ENCODE peak calls at places on chromosomes 11 and 22, in ten cellular contexts. W, O, P, S, D, Q, E, F, L and Y are unnamed samples.

GRCh38 chr22:29126670-29127069 is 53.8 kb downstream of the KREMEN1 start:
- DNase-seq in F (no peak), D (no peak), S (no peak), L (no peak), W (no peak), O (no peak), Q (no peak), E (no peak), P (no peak), Y (no peak)

GRCh38 chr11:59186130-59186594 is 14.2 kb downstream of the DTX4 start:
- DNase-seq in F (peak), E (peak), P (peak), L (no peak), O (peak), Q (peak), S (peak), W (peak), D (no peak), Y (peak)

GRCh38 chr22:44585559-44586121 is 87.6 kb upstream of the RTL6 start:
- DNase-seq in W (no peak), O (no peak), Q (no peak), F (peak), D (no peak), E (no peak), L (peak), S (no peak), P (peak), Y (no peak)

GRCh38 chr11:78958444-78958843 is 383.8 kb upstream of the NARS2 start:
- DNase-seq in E (no peak), Q (no peak), W (no peak), O (no peak), D (no peak), S (no peak), L (no peak), F (no peak), P (no peak), Y (no peak)

GRCh38 chr11:38019072-38019775 is 1421.2 kb upstream of the RAG2 start:
- DNase-seq in F (peak), E (no peak), S (no peak), P (no peak), W (no peak), O (no peak), L (no peak), Q (no peak), D (no peak), Y (no peak)

GRCh38 chr11:115941481-115941993 is 437.3 kb upstream of the CADM1 start:
- DNase-seq in P (no peak), E (no peak), F (peak), W (no peak), S (no peak), L (no peak), O (peak), Q (no peak), D (no peak), Y (no peak)

GRCh38 chr11:116136987-116137674 is 632.9 kb upstream of the CADM1 start:
- DNase-seq in Q (no peak), E (no peak), S (no peak), L (no peak), P (no peak), W (no peak), O (no peak), D (no peak), F (no peak), Y (no peak)

GRCh38 chr22:18005201-18005926 is 19.0 kb downstream of the MICAL3 start:
- DNase-seq in Q (no peak), F (no peak), S (no peak), L (no peak), E (no peak), P (no peak), D (no peak), O (no peak), W (no peak), Y (no peak)

GRCh38 chr11:126898802-126899201 is 101.8 kb downstream of the KIRREL3 start:
- DNase-seq in P (no peak), O (no peak), W (no peak), Q (no peak), D (no peak), S (no peak), L (no peak), F (no peak), E (no peak), Y (no peak)

GRCh38 chr11:124922831-124923230 is 3.8 kb downstream of the HEPN1 start:
- DNase-seq in O (no peak), W (no peak), E (no peak), P (no peak), Q (no peak), L (no peak), F (no peak), S (no peak), D (no peak), Y (no peak)

GRCh38 chr11:4626207-4627105 is 10.8 kb upstream of the OR51D1 start:
- DNase-seq in D (peak), S (no peak), P (peak), F (peak), L (no peak), O (peak), Q (peak), E (peak), W (no peak), Y (no peak)

GRCh38 chr22:36423461-36424404 is 36.0 kb upstream of the MYH9 start:
- DNase-seq in O (no peak), D (no peak), P (no peak), W (no peak), S (no peak), E (no peak), F (no peak), Q (no peak), L (no peak), Y (no peak)

GRCh38 chr22:39534591-39535301 is 2.2 kb upstream of the RPS19BP1 start:
- DNase-seq in D (no peak), L (peak), E (no peak), W (peak), S (peak), P (peak), F (peak), O (peak), Q (peak), Y (peak)

GRCh38 chr22:42747701-42748513 is 27.2 kb upstream of the A4GALT start:
- DNase-seq in F (no peak), O (no peak), W (no peak), P (no peak), S (no peak), Q (no peak), D (no peak), L (no peak), E (no peak), Y (no peak)

GRCh38 chr11:119297938-119298337 is 19.0 kb downstream of the MCAM start:
- DNase-seq in O (no peak), S (no peak), L (no peak), W (no peak), F (no peak), D (no peak), E (no peak), Q (no peak), P (no peak), Y (no peak)

GRCh38 chr11:36469063-36469462 is 41.0 kb downstream of the TRAF6 start:
- DNase-seq in S (no peak), E (no peak), Q (no peak), P (no peak), D (no peak), W (no peak), F (peak), O (no peak), L (no peak), Y (no peak)

GRCh38 chr11:12717851-12718291 is 43.6 kb downstream of the TEAD1 start:
- DNase-seq in W (no peak), O (no peak), P (peak), E (no peak), D (no peak), S (no peak), F (no peak), Q (peak), L (no peak), Y (peak)

GRCh38 chr11:10858505-10859360 is 880 bp upstream of the ZBED5 start:
- DNase-seq in S (no peak), L (no peak), P (peak), W (no peak), F (peak), O (peak), D (no peak), Q (peak), E (no peak), Y (peak)

GRCh38 chr11:114366331-114367243 is 33.7 kb downstream of the C11orf71 start:
- DNase-seq in S (no peak), L (no peak), F (peak), E (no peak), O (no peak), D (peak), W (no peak), Q (no peak), P (no peak), Y (no peak)

GRCh38 chr11:126433989-126434949 is 78.8 kb downstream of the ST3GAL4 start:
- DNase-seq in E (no peak), Q (no peak), L (no peak), S (no peak), D (no peak), P (no peak), O (no peak), F (no peak), W (no peak), Y (no peak)

GRCh38 chr22:25051983-25052710 is 99.6 kb downstream of the KIAA1671 start:
- DNase-seq in P (no peak), O (no peak), W (no peak), S (no peak), E (no peak), L (no peak), F (peak), Q (no peak), D (no peak), Y (no peak)

GRCh38 chr11:83566948-83567347 is 280.8 kb upstream of the CCDC90B start:
- DNase-seq in Q (no peak), O (no peak), D (peak), L (no peak), P (no peak), W (no peak), F (peak), E (no peak), S (no peak), Y (no peak)

GRCh38 chr22:49892226-49892899 is 25.9 kb downstream of the ALG12 start:
- DNase-seq in O (no peak), W (no peak), L (peak), Q (no peak), D (no peak), F (no peak), S (no peak), E (no peak), P (no peak), Y (no peak)

GRCh38 chr11:36564376-36565032 is 3.3 kb upstream of the RAG1 start:
- DNase-seq in D (no peak), Q (peak), L (no peak), E (peak), F (peak), O (peak), P (peak), W (no peak), S (peak), Y (peak)

GRCh38 chr22:27727673-27728451 is 73.7 kb downstream of the MN1 start:
- DNase-seq in D (no peak), L (peak), Q (no peak), P (no peak), O (no peak), S (no peak), F (no peak), W (no peak), E (no peak), Y (no peak)